ENCODE peak calls at places on chromosomes 13 and 19, in nine cellular contexts. Q, G, R, H, S, K, U, E and P are unnamed samples.
A peak's percentile ranks its signal among the peaks of the same experiment; 100 is the strongest.

GRCh38 chr19:30216453-30216852 is 155.7 kb upstream of the ZNF536 start:
- DNase-seq in Q (no peak), U (no peak), K (no peak), H (no peak), R (no peak), G (no peak), S (no peak), E (no peak), P (no peak)

GRCh38 chr19:752652-753517 is 2.0 kb downstream of the MISP start:
- DNase-seq in S (peak; percentile 87), H (no peak), R (no peak), Q (no peak), G (no peak), U (peak; percentile 95), K (peak; percentile 85), E (peak; percentile 26), P (no peak)

GRCh38 chr19:3555653-3556422 is 1.5 kb downstream of the MFSD12 start:
- DNase-seq in E (no peak), K (no peak), G (no peak), U (no peak), Q (no peak), H (no peak), S (peak; percentile 40), R (no peak), P (no peak)

GRCh38 chr19:49847731-49848696 is 2.9 kb upstream of the PTOV1 start:
- DNase-seq in Q (no peak), R (no peak), E (peak; percentile 57), G (no peak), H (no peak), K (peak; percentile 85), U (no peak), S (no peak), P (no peak)

GRCh38 chr13:112066624-112067004 is 335 bp upstream of the SOX1 start:
- DNase-seq in G (no peak), K (peak; percentile 27), Q (peak; percentile 61), S (peak; percentile 54), U (peak; percentile 45), R (peak; percentile 92), H (no peak), E (no peak), P (no peak)

GRCh38 chr13:18947376-18947977 is 234.1 kb downstream of the TUBA3C start:
- DNase-seq in K (no peak), S (no peak), Q (peak; percentile 31), U (no peak), G (no peak), E (no peak), H (no peak), R (no peak), P (no peak)

GRCh38 chr19:2495130-2495641 is 19.3 kb downstream of the GADD45B start:
- DNase-seq in U (peak; percentile 93), E (no peak), R (no peak), K (peak; percentile 89), G (no peak), Q (no peak), S (peak; percentile 92), H (no peak), P (no peak)

GRCh38 chr13:94860981-94861407 is 148.6 kb upstream of the SOX21 start:
- DNase-seq in H (no peak), Q (no peak), E (no peak), G (no peak), S (no peak), R (no peak), K (peak; percentile 22), U (no peak), P (no peak)

GRCh38 chr13:27170521-27171243 is 929 bp downstream of the USP12 start:
- DNase-seq in K (peak; percentile 41), E (no peak), G (peak; percentile 80), R (peak; percentile 79), Q (peak; percentile 71), S (peak; percentile 63), U (peak; percentile 49), H (peak; percentile 52), P (no peak)

GRCh38 chr13:48636550-48636949 is 17.2 kb upstream of the CYSLTR2 start:
- DNase-seq in R (no peak), S (no peak), K (peak; percentile 94), Q (no peak), G (no peak), U (no peak), E (peak; percentile 9), H (no peak), P (no peak)

GRCh38 chr13:106274551-106275208 is 260.8 kb downstream of the EFNB2 start:
- DNase-seq in R (no peak), U (no peak), K (no peak), G (no peak), S (no peak), Q (no peak), E (peak; percentile 7), H (no peak), P (no peak)

GRCh38 chr13:31053098-31053497 is 108.6 kb downstream of the HSPH1 start:
- DNase-seq in R (no peak), S (no peak), E (no peak), H (no peak), G (no peak), U (no peak), K (peak; percentile 24), Q (no peak), P (no peak)

GRCh38 chr13:90039516-90039915 is 1308.0 kb upstream of the MIR17HG start:
- DNase-seq in Q (no peak), G (no peak), R (no peak), K (no peak), U (no peak), H (no peak), S (no peak), E (no peak), P (no peak)

GRCh38 chr19:2188708-2189385 is 25.1 kb downstream of the DOT1L start:
- DNase-seq in R (no peak), E (no peak), S (no peak), Q (no peak), K (no peak), H (no peak), U (no peak), G (no peak), P (peak; percentile 82)

GRCh38 chr13:46592410-46592809 is 39.4 kb downstream of the LRCH1 start:
- DNase-seq in U (no peak), Q (no peak), S (no peak), H (no peak), K (no peak), R (no peak), E (no peak), G (no peak), P (no peak)

GRCh38 chr13:26716984-26717383 is 43.6 kb downstream of the GPR12 start:
- DNase-seq in E (no peak), U (no peak), Q (no peak), S (no peak), H (no peak), K (no peak), G (peak; percentile 37), R (no peak), P (no peak)

GRCh38 chr19:49430678-49431329 is 5.6 kb downstream of the GFY start:
- DNase-seq in R (no peak), G (no peak), U (no peak), E (no peak), K (no peak), Q (no peak), S (no peak), H (no peak), P (no peak)

GRCh38 chr19:1318678-1319471 is 33.2 kb downstream of the EFNA2 start:
- DNase-seq in Q (no peak), E (no peak), U (no peak), K (no peak), G (no peak), H (no peak), R (peak; percentile 52), S (no peak), P (no peak)

GRCh38 chr19:17575871-17576757 is 20.7 kb downstream of the COLGALT1 start:
- DNase-seq in E (no peak), S (no peak), Q (no peak), H (no peak), U (peak; percentile 28), K (no peak), G (no peak), R (peak; percentile 77), P (no peak)

GRCh38 chr19:1290699-1291651 is 5.3 kb downstream of the EFNA2 start:
- DNase-seq in K (no peak), H (peak; percentile 41), G (no peak), Q (no peak), E (no peak), U (peak; percentile 84), S (no peak), R (no peak), P (no peak)

DNA sequence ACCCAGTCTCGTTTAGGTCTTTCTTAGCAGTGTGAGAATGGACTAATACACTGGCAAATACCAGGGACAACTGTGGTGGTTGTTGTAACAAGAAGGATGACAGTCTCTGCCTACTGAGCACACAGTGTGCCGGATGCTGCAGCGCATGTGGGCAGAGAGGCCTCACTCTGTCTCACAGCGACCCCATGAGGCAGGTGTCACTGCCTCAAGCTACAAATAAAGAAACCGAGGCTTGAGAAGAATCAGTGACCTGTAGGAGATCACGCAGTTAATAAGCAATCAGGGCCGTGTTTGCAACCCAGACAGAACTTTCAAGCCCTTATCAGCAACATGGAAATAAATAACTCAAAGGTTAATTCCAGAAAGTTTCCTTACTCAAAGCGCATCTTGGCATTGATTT is 40.5 kb upstream of the GAS6 start:
- DNase-seq in U (peak; percentile 42), K (no peak), G (peak; percentile 7), E (no peak), Q (peak; percentile 38), R (peak; percentile 73), H (peak; percentile 59), S (no peak), P (no peak)
- TF ChIP-seq CTCF in U (peak; percentile 54), K (peak; percentile 67), G (peak; percentile 65), E (no peak), Q (no peak), R (peak; percentile 80), H (peak; percentile 54), S (peak; percentile 64), P (peak; percentile 79)

GRCh38 chr19:37362733-37363132 is 8.2 kb upstream of the ZNF527 start:
- DNase-seq in K (no peak), R (peak; percentile 89), S (no peak), G (no peak), U (no peak), E (no peak), Q (no peak), H (no peak), P (no peak)
- TF ChIP-seq CTCF in K (peak; percentile 7), R (peak; percentile 68), S (no peak), G (no peak), U (no peak), E (no peak), Q (no peak), H (no peak), P (peak; percentile 25)

GRCh38 chr13:110616103-110617101 is 1.1 kb downstream of the NAXD start:
- DNase-seq in K (peak; percentile 55), G (no peak), H (peak; percentile 80), E (no peak), U (peak; percentile 52), Q (no peak), R (peak; percentile 51), S (no peak), P (no peak)
- TF ChIP-seq CTCF in K (no peak), G (peak; percentile 19), H (peak; percentile 22), E (no peak), U (no peak), Q (no peak), R (no peak), S (no peak), P (peak; percentile 59)

DNA sequence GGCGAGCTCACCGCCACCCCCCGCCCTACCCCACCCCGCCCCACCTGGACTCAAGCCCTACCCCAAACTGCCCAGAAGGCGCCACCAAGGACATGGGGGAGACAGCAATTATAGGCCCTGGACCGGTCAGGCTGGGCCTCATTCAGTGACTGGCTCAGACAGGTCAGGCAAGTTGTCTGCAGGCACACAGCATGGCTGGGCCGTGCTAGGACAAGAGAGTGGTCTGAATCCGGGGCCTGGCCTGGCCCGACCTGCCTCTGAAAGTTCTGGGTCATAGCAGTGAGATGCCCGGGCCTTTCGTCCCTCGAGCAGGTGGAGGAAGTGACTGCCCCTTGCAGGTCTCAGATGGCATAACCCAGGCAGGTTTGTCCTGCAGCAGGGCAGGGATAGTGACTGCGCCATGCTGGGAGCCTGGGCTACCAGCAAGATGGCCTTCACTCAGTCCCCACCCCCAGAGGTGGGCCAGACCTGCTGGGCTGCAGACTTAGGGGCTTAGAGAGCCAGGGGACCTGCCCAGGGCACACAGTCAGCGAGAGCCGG is 21.0 kb downstream of the COMP start:
- DNase-seq in E (no peak), U (no peak), K (no peak), Q (no peak), S (no peak), H (no peak), G (no peak), R (peak; percentile 39), P (no peak)
- TF ChIP-seq CTCF in E (no peak), U (no peak), K (no peak), Q (no peak), S (no peak), H (no peak), G (no peak), R (no peak), P (peak; percentile 11)